ENCODE peak calls at places on chromosomes 4 and X, in four cellular contexts. One of them, this sample, is unnamed.

GRCh38 chr4:178066338-178066941 is 624.2 kb upstream of the AGA start:
- DNase-seq in CD4-positive, alpha-beta T cell: no peak
- DNase-seq in OCI-LY7: no peak
- DNase-seq in pancreas: no peak
- DNase-seq in this sample: no peak

GRCh38 chr4:168380290-168380689 is 61.7 kb upstream of the DDX60 start:
- DNase-seq in CD4-positive, alpha-beta T cell: no peak
- DNase-seq in pancreas: no peak
- DNase-seq in OCI-LY7: no peak
- DNase-seq in this sample: no peak

GRCh38 chrX:107054978-107055377 is 55.0 kb upstream of the MORC4 start:
- DNase-seq in OCI-LY7: no peak
- DNase-seq in pancreas: no peak
- DNase-seq in CD4-positive, alpha-beta T cell: no peak
- DNase-seq in this sample: no peak

GRCh38 chrX:134171661-134172587 is 65.1 kb upstream of the CCDC160 start:
- DNase-seq in CD4-positive, alpha-beta T cell: no peak
- DNase-seq in OCI-LY7: no peak
- DNase-seq in pancreas: peak; percentile 19
- DNase-seq in this sample: peak; percentile 23

GRCh38 chr4:179536694-179537093 is 2094.5 kb upstream of the AGA start:
- DNase-seq in OCI-LY7: no peak
- DNase-seq in CD4-positive, alpha-beta T cell: no peak
- DNase-seq in pancreas: no peak
- DNase-seq in this sample: no peak

GRCh38 chr4:89838005-89838404 is 1.0 kb upstream of the SNCA start:
- DNase-seq in OCI-LY7: no peak
- DNase-seq in pancreas: no peak
- DNase-seq in CD4-positive, alpha-beta T cell: no peak
- DNase-seq in this sample: no peak

GRCh38 chr4:186915816-186916215 is 192.2 kb upstream of the FAT1 start:
- DNase-seq in CD4-positive, alpha-beta T cell: no peak
- DNase-seq in pancreas: no peak
- DNase-seq in OCI-LY7: no peak
- DNase-seq in this sample: no peak

GRCh38 chr4:110851989-110852388 is 229.1 kb upstream of the PITX2 start:
- DNase-seq in CD4-positive, alpha-beta T cell: no peak
- DNase-seq in OCI-LY7: no peak
- DNase-seq in pancreas: no peak
- DNase-seq in this sample: no peak

GRCh38 chr4:130563185-130563890 is 1467.4 kb downstream of the C4orf33 start:
- DNase-seq in OCI-LY7: no peak
- DNase-seq in CD4-positive, alpha-beta T cell: no peak
- DNase-seq in pancreas: peak; percentile 39
- DNase-seq in this sample: no peak

GRCh38 chr4:86848732-86849617 is at the start of gene SLC10A6:
- DNase-seq in pancreas: no peak
- DNase-seq in CD4-positive, alpha-beta T cell: no peak
- DNase-seq in OCI-LY7: no peak
- DNase-seq in this sample: no peak

GRCh38 chr4:174689618-174690017 is 139.4 kb downstream of the GLRA3 start:
- DNase-seq in OCI-LY7: no peak
- DNase-seq in CD4-positive, alpha-beta T cell: no peak
- DNase-seq in pancreas: no peak
- DNase-seq in this sample: no peak

GRCh38 chrX:20414781-20415445 is 148.2 kb upstream of the RPS6KA3 start:
- DNase-seq in pancreas: no peak
- DNase-seq in CD4-positive, alpha-beta T cell: no peak
- DNase-seq in OCI-LY7: no peak
- DNase-seq in this sample: no peak

GRCh38 chrX:22192419-22193086 is 80.2 kb upstream of the CBLL2 start:
- DNase-seq in CD4-positive, alpha-beta T cell: peak; percentile 37
- DNase-seq in OCI-LY7: peak; percentile 25
- DNase-seq in pancreas: peak; percentile 74
- DNase-seq in this sample: no peak

GRCh38 chr4:112514449-112515277 is 1.3 kb downstream of the NEUROG2 start:
- DNase-seq in OCI-LY7: peak; percentile 26
- DNase-seq in CD4-positive, alpha-beta T cell: no peak
- DNase-seq in pancreas: peak; percentile 20
- DNase-seq in this sample: no peak

GRCh38 chr4:955161-955921 is 18.0 kb downstream of the DGKQ start:
- DNase-seq in pancreas: no peak
- DNase-seq in CD4-positive, alpha-beta T cell: no peak
- DNase-seq in OCI-LY7: no peak
- DNase-seq in this sample: no peak

GRCh38 chrX:8673211-8673610 is 58.7 kb downstream of the ANOS1 start:
- DNase-seq in OCI-LY7: no peak
- DNase-seq in pancreas: no peak
- DNase-seq in CD4-positive, alpha-beta T cell: no peak
- DNase-seq in this sample: no peak

GRCh38 chrX:9626379-9626778 is 139.3 kb downstream of the GPR143 start:
- DNase-seq in pancreas: no peak
- DNase-seq in CD4-positive, alpha-beta T cell: no peak
- DNase-seq in OCI-LY7: no peak
- DNase-seq in this sample: no peak

GRCh38 chrX:118164138-118164537 is 47.5 kb upstream of the KLHL13 start:
- DNase-seq in CD4-positive, alpha-beta T cell: no peak
- DNase-seq in OCI-LY7: no peak
- DNase-seq in pancreas: no peak
- DNase-seq in this sample: no peak

GRCh38 chr4:157824006-157824405 is 348.8 kb downstream of the GASK1B start:
- DNase-seq in CD4-positive, alpha-beta T cell: no peak
- DNase-seq in pancreas: peak; percentile 6
- DNase-seq in OCI-LY7: no peak
- DNase-seq in this sample: no peak

GRCh38 chr4:78534286-78534955 is 17.1 kb upstream of the ANXA3 start:
- DNase-seq in pancreas: no peak
- DNase-seq in CD4-positive, alpha-beta T cell: no peak
- DNase-seq in OCI-LY7: no peak
- DNase-seq in this sample: no peak

GRCh38 chr4:166121897-166122296 is 248.9 kb downstream of the TLL1 start:
- DNase-seq in OCI-LY7: no peak
- DNase-seq in CD4-positive, alpha-beta T cell: no peak
- DNase-seq in pancreas: no peak
- DNase-seq in this sample: no peak

GRCh38 chrX:115972717-115973116 is 197.8 kb upstream of the AGTR2 start:
- DNase-seq in OCI-LY7: no peak
- DNase-seq in pancreas: no peak
- DNase-seq in CD4-positive, alpha-beta T cell: no peak
- DNase-seq in this sample: no peak

GRCh38 chr4:8262637-8263322 is 6.8 kb upstream of the HTRA3 start:
- DNase-seq in pancreas: no peak
- DNase-seq in CD4-positive, alpha-beta T cell: no peak
- DNase-seq in OCI-LY7: no peak
- DNase-seq in this sample: no peak

GRCh38 chr4:143085644-143086043 is 99.1 kb upstream of the USP38 start:
- DNase-seq in pancreas: no peak
- DNase-seq in OCI-LY7: no peak
- DNase-seq in CD4-positive, alpha-beta T cell: no peak
- DNase-seq in this sample: no peak

GRCh38 chr4:632926-633325 is 7.6 kb downstream of the PDE6B start:
- DNase-seq in CD4-positive, alpha-beta T cell: no peak
- DNase-seq in pancreas: no peak
- DNase-seq in OCI-LY7: peak; percentile 29
- DNase-seq in this sample: no peak

GRCh38 chrX:69173906-69174305 is 8.7 kb upstream of the PJA1 start:
- DNase-seq in CD4-positive, alpha-beta T cell: no peak
- DNase-seq in pancreas: no peak
- DNase-seq in OCI-LY7: no peak
- DNase-seq in this sample: no peak

GRCh38 chrX:3295731-3296130 is 50.7 kb downstream of the MXRA5 start:
- DNase-seq in OCI-LY7: peak; percentile 5
- DNase-seq in CD4-positive, alpha-beta T cell: no peak
- DNase-seq in pancreas: no peak
- DNase-seq in this sample: no peak

GRCh38 chr4:187286536-187286935 is 562.9 kb upstream of the FAT1 start:
- DNase-seq in pancreas: no peak
- DNase-seq in OCI-LY7: no peak
- DNase-seq in CD4-positive, alpha-beta T cell: no peak
- DNase-seq in this sample: no peak

GRCh38 chr4:53586121-53586816 is 5.0 kb downstream of the LNX1 start:
- DNase-seq in CD4-positive, alpha-beta T cell: no peak
- DNase-seq in pancreas: no peak
- DNase-seq in OCI-LY7: no peak
- DNase-seq in this sample: no peak

GRCh38 chrX:123222920-123223319 is 38.8 kb downstream of the GRIA3 start:
- DNase-seq in CD4-positive, alpha-beta T cell: no peak
- DNase-seq in OCI-LY7: no peak
- DNase-seq in pancreas: peak; percentile 50
- DNase-seq in this sample: no peak

GRCh38 chr4:36208884-36209473 is 35.3 kb downstream of the ARAP2 start:
- DNase-seq in CD4-positive, alpha-beta T cell: peak; percentile 22
- DNase-seq in OCI-LY7: no peak
- DNase-seq in pancreas: no peak
- DNase-seq in this sample: peak; percentile 36

GRCh38 chrX:143634373-143634685 is 1.6 kb downstream of the SLITRK4 start:
- DNase-seq in OCI-LY7: no peak
- DNase-seq in pancreas: peak; percentile 22
- DNase-seq in CD4-positive, alpha-beta T cell: no peak
- DNase-seq in this sample: no peak

GRCh38 chr4:87019243-87019817 is 84.5 kb downstream of the AFF1 start:
- DNase-seq in OCI-LY7: no peak
- DNase-seq in pancreas: no peak
- DNase-seq in CD4-positive, alpha-beta T cell: no peak
- DNase-seq in this sample: no peak

GRCh38 chr4:60794372-60794771 is 405.8 kb upstream of the ADGRL3 start:
- DNase-seq in CD4-positive, alpha-beta T cell: no peak
- DNase-seq in OCI-LY7: no peak
- DNase-seq in pancreas: no peak
- DNase-seq in this sample: no peak

GRCh38 chrX:22424141-22424915 is 151.6 kb downstream of the CBLL2 start:
- DNase-seq in pancreas: no peak
- DNase-seq in OCI-LY7: no peak
- DNase-seq in CD4-positive, alpha-beta T cell: no peak
- DNase-seq in this sample: no peak

GRCh38 chrX:47854474-47854873 is 17.8 kb downstream of the ZNF81 start:
- DNase-seq in CD4-positive, alpha-beta T cell: peak; percentile 14
- DNase-seq in OCI-LY7: peak; percentile 22
- DNase-seq in pancreas: no peak
- DNase-seq in this sample: peak; percentile 24

GRCh38 chr4:100100985-100101384 is 89.3 kb downstream of the DDIT4L start:
- DNase-seq in OCI-LY7: no peak
- DNase-seq in CD4-positive, alpha-beta T cell: no peak
- DNase-seq in pancreas: no peak
- DNase-seq in this sample: no peak

GRCh38 chr4:184942447-184943425 is 75.6 kb upstream of the HELT start:
- DNase-seq in CD4-positive, alpha-beta T cell: no peak
- DNase-seq in OCI-LY7: no peak
- DNase-seq in pancreas: no peak
- DNase-seq in this sample: no peak

GRCh38 chr4:73662709-73663546 is 42.7 kb upstream of the RASSF6 start:
- DNase-seq in OCI-LY7: peak; percentile 41
- DNase-seq in pancreas: no peak
- DNase-seq in CD4-positive, alpha-beta T cell: no peak
- DNase-seq in this sample: no peak

DNA sequence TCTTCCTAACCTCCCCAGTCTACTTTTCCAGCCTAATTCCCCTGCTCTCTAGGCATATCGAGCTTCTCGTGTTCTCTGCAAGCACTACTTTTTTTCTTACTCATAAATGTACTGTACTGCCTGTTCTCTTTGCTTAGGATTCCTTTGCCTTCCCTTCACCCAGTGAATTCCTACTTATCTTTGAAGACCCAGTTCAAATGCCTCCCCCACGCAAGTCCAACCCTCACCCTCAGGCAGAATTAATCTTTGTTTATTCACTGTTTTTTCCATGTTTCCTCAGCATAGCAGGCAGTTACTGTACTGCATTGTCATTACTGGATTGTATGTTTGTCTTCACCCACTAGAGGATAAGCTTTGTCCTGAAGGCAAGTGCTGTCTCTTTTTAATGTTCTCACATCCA is 287.7 kb downstream of the BMPR1B start:
- DNase-seq in OCI-LY7: no peak
- DNase-seq in pancreas: no peak
- DNase-seq in CD4-positive, alpha-beta T cell: no peak
- DNase-seq in this sample: no peak
- H3K27ac ChIP-seq in OCI-LY7: no peak overlapping the region
- H3K27ac ChIP-seq in pancreas: no peak overlapping the region
- H3K27ac ChIP-seq in CD4-positive, alpha-beta T cell: no peak overlapping the region
- H3K27ac ChIP-seq in this sample: no peak overlapping the region

DNA sequence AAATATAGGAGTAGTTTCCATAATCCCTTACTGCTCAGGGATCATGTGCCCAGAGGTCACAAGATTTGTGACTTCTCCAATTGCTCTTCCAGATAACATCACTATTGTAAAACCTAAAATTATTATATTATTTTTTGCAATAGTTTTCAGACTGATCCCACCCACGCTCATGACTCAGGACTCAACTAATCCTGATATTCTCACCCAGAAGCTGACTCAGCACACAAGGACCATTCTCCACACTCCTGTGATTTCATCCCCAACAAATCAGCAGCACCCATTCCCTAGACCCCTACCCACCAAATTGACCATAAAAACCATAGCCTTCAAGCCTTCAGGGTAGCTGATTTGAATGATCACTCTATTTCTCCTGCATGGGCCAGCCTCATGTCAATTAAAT is 24.0 kb upstream of the RPL34 start:
- DNase-seq in pancreas: no peak
- DNase-seq in CD4-positive, alpha-beta T cell: no peak
- DNase-seq in OCI-LY7: no peak
- DNase-seq in this sample: no peak
- H3K27ac ChIP-seq in pancreas: no peak overlapping the region
- H3K27ac ChIP-seq in CD4-positive, alpha-beta T cell: no peak overlapping the region
- H3K27ac ChIP-seq in OCI-LY7: no peak overlapping the region
- H3K27ac ChIP-seq in this sample: no peak overlapping the region

GRCh38 chr4:30181918-30182317 is 538.3 kb upstream of the PCDH7 start:
- DNase-seq in CD4-positive, alpha-beta T cell: no peak
- DNase-seq in pancreas: no peak
- DNase-seq in OCI-LY7: no peak
- DNase-seq in this sample: no peak

GRCh38 chr4:30181512-30181911 is 538.7 kb upstream of the PCDH7 start:
- DNase-seq in OCI-LY7: no peak
- DNase-seq in CD4-positive, alpha-beta T cell: no peak
- DNase-seq in pancreas: no peak
- DNase-seq in this sample: no peak

GRCh38 chr4:30182786-30183185 is 537.4 kb upstream of the PCDH7 start:
- DNase-seq in pancreas: no peak
- DNase-seq in CD4-positive, alpha-beta T cell: no peak
- DNase-seq in OCI-LY7: no peak
- DNase-seq in this sample: no peak
- H3K27ac ChIP-seq in pancreas: no peak overlapping the region
- H3K27ac ChIP-seq in CD4-positive, alpha-beta T cell: no peak overlapping the region
- H3K27ac ChIP-seq in OCI-LY7: no peak overlapping the region
- H3K27ac ChIP-seq in this sample: no peak overlapping the region

GRCh38 chr4:148441986-148442829 is at the start of gene NR3C2:
- DNase-seq in OCI-LY7: peak; percentile 98
- DNase-seq in pancreas: peak; percentile 98
- DNase-seq in CD4-positive, alpha-beta T cell: peak; percentile 97
- DNase-seq in this sample: peak; percentile 98
- H3K27ac ChIP-seq in OCI-LY7: peak within 1 kb of the TSS; percentile 17
- H3K27ac ChIP-seq in pancreas: peak within 1 kb of the TSS; percentile 95
- H3K27ac ChIP-seq in CD4-positive, alpha-beta T cell: peak within 1 kb of the TSS; percentile 89
- H3K27ac ChIP-seq in this sample: peak within 1 kb of the TSS; percentile 92

GRCh38 chr4:122798917-122799316 is 27.7 kb upstream of the FGF2 start:
- DNase-seq in OCI-LY7: no peak
- DNase-seq in pancreas: no peak
- DNase-seq in CD4-positive, alpha-beta T cell: no peak
- DNase-seq in this sample: no peak
- H3K27ac ChIP-seq in OCI-LY7: no peak overlapping the region
- H3K27ac ChIP-seq in pancreas: no peak overlapping the region
- H3K27ac ChIP-seq in CD4-positive, alpha-beta T cell: no peak overlapping the region
- H3K27ac ChIP-seq in this sample: no peak overlapping the region

This sample was measured in CD4-positive, alpha-beta memory T cell.